ENCODE peak calls at places on chromosomes 7 and 10, in seven cellular contexts. F is brain microvascular endothelial cell, G is MM.1S, Y is NB4, B is A549, V is GM12878, T is IMR-90. M is an unnamed sample.

GRCh38 chr10:58851606-58852005 is 324.8 kb upstream of the PHYHIPL start:
- DNase-seq in F (peak; percentile 19), G (no peak), Y (no peak), B (no peak), V (no peak), T (peak; percentile 19), M (no peak)

GRCh38 chr7:15839415-15840100 is 153.1 kb upstream of the MEOX2 start:
- DNase-seq in F (peak; percentile 16), G (no peak), Y (peak; percentile 78), B (no peak), V (no peak), T (no peak), M (no peak)

GRCh38 chr7:47346378-47346914 is 235.5 kb downstream of the TNS3 start:
- DNase-seq in F (no peak), G (no peak), Y (no peak), B (no peak), V (no peak), T (no peak), M (no peak)

GRCh38 chr7:155752756-155753445 is 59.4 kb downstream of the SHH start:
- DNase-seq in F (no peak), G (peak; percentile 42), Y (no peak), B (no peak), V (peak; percentile 61), T (no peak), M (peak; percentile 83)

GRCh38 chr10:124648738-124649137 is 95.4 kb downstream of the FAM53B start:
- DNase-seq in F (peak; percentile 85), G (peak; percentile 91), Y (peak; percentile 96), B (no peak), V (peak; percentile 33), T (peak; percentile 95), M (peak; percentile 77)

GRCh38 chr7:83755526-83755925 is 106.6 kb upstream of the SEMA3E start:
- DNase-seq in F (no peak), G (no peak), Y (no peak), B (no peak), V (no peak), T (no peak), M (no peak)

GRCh38 chr7:37684927-37685326 is 1.4 kb downstream of the GPR141 start:
- DNase-seq in F (no peak), G (no peak), Y (peak; percentile 43), B (no peak), V (no peak), T (no peak), M (no peak)

GRCh38 chr7:77894574-77895091 is 96.1 kb downstream of the PHTF2 start:
- DNase-seq in F (no peak), G (no peak), Y (peak; percentile 32), B (no peak), V (no peak), T (no peak), M (no peak)

GRCh38 chr10:132628966-132629900 is 91.6 kb downstream of the INPP5A start:
- DNase-seq in F (no peak), G (no peak), Y (no peak), B (no peak), V (no peak), T (no peak), M (no peak)

GRCh38 chr7:28296571-28297483 is 115.5 kb upstream of the CREB5 start:
- DNase-seq in F (no peak), G (peak; percentile 55), Y (peak; percentile 70), B (peak; percentile 66), V (no peak), T (peak; percentile 56), M (peak; percentile 57)

GRCh38 chr7:13979671-13980438 is 9.6 kb downstream of the ETV1 start:
- DNase-seq in F (peak; percentile 32), G (no peak), Y (no peak), B (no peak), V (no peak), T (peak; percentile 85), M (no peak)

GRCh38 chr10:90847436-90847835 is 10.4 kb downstream of the HTR7 start:
- DNase-seq in F (peak; percentile 61), G (no peak), Y (peak; percentile 45), B (no peak), V (no peak), T (peak; percentile 37), M (no peak)

GRCh38 chr10:121104476-121105111 is 253.4 kb downstream of the WDR11 start:
- DNase-seq in F (no peak), G (no peak), Y (no peak), B (no peak), V (no peak), T (no peak), M (no peak)

GRCh38 chr10:1544929-1545328 is 192.4 kb downstream of the ADARB2 start:
- DNase-seq in F (no peak), G (no peak), Y (no peak), B (no peak), V (no peak), T (no peak), M (no peak)

GRCh38 chr7:157544980-157545680 is 208.3 kb downstream of the DNAJB6 start:
- DNase-seq in F (no peak), G (no peak), Y (no peak), B (no peak), V (no peak), T (no peak), M (no peak)

DNA sequence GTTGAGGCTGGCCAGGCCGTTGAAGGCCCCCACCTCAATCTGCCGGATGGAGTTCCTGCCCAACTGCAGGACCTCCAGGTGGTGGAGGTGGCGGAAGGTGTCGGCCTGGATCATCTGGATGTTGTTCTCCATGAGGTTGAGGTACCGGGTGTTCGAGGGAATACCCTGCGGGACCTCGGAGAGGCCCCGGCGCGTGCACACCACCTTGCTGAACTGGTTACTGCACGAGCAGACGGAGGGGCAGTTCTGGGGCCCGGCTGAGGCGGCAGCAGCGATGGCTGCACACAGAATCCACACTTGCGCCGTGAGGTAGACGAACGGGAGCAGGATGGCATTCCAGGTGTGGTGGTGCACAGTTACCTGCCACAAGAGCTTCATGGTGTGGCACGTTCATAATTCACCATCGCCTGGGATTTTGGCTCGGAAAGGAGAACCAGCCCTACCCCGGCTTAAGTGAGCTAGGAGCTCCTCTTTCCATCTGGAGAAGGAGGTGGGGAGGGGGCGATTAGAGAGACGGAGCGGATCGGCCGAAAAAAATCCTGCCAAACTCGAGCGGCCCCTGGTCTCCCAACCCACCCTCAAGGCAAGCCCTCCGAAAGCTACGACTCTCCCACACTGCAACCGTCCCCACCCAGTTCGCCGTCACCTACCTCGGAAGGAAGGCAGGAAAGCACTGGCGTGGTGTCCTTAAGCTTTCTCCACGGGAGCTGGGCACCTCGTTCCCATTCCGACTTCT is 806 bp downstream of the LRRC4 start:
- DNase-seq in F (no peak), G (no peak), Y (no peak), B (no peak), V (no peak), T (no peak), M (no peak)
- H3K4me3 ChIP-seq in F (peak overlapping the region; percentile 12), G (no peak overlapping the region), Y (no peak overlapping the region), B (no peak overlapping the region), V (no peak overlapping the region), T (no peak overlapping the region), M (no peak overlapping the region)

GRCh38 chr10:14554843-14555205 is 219.9 kb downstream of the FAM107B start:
- DNase-seq in F (peak; percentile 29), G (no peak), Y (no peak), B (no peak), V (no peak), T (peak; percentile 52), M (peak; percentile 47)

GRCh38 chr10:14557573-14557972 is 217.1 kb downstream of the FAM107B start:
- DNase-seq in F (no peak), G (no peak), Y (no peak), B (no peak), V (no peak), T (no peak), M (no peak)

GRCh38 chr10:14558025-14558424 is 216.7 kb downstream of the FAM107B start:
- DNase-seq in F (no peak), G (no peak), Y (no peak), B (no peak), V (no peak), T (no peak), M (no peak)

GRCh38 chr10:14555806-14556205 is 218.9 kb downstream of the FAM107B start:
- DNase-seq in F (no peak), G (peak; percentile 54), Y (no peak), B (no peak), V (no peak), T (no peak), M (peak; percentile 38)

DNA sequence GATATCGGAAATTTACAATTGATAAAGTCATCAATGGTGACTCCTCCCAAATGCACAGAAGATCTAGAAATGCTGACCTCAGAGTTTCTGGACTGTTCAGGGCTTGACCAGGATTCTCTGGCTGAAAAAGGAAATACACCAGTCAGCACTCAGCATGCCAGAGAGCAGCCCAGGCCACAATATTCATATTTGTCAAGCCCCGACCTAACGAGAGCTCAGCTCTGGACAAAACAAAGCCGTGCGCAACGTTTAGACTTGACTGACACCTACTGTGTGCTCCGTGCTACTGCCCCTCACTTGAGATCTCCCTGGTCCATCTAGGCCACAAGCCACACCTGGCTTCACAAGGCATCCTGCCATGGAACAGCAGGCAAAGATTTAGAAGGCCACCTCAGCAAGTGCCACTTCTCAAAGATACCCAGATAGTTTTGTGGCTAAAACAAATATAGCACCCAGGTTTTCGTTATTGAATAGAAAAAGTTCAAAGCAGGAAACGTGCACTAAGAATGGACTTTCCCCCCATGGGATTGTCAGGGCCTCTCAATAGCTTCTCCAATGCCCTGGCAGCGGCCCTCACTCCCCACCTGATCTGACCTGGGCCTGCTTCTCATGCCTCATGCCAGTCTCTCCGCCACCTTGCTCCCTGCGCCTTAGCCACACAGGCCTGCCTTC is 218.3 kb downstream of the FAM107B start:
- DNase-seq in F (peak; percentile 60), G (peak; percentile 97), Y (peak; percentile 51), B (peak; percentile 48), V (peak; percentile 39), T (peak; percentile 23), M (peak; percentile 90)
- TF ChIP-seq CTCF in F (peak; percentile 56), G (peak; percentile 85), Y (peak; percentile 15), B (no peak), V (peak; percentile 46), T (peak; percentile 10), M (peak; percentile 56)

DNA sequence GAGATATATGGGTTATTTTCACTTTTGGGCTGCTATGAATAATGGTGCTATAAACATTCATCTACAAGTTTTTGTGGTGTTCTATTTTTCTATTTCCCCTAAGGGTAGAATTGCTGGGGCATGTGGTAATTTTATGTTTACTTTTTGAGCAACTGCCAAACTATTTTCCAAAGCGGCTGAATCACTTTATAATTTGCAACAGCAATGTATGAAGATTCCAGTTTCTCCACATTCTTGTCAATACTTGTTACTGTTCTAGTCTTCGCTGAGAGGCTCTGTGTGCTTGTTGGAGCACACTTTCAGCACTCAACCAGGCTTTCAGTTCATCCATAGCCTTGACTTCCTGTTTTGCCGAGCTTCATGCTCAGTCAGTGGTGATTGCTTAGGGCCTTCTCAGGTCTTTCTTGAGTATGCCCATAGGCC is 39.0 kb downstream of the ADK start:
- DNase-seq in F (peak; percentile 80), G (peak; percentile 58), Y (peak; percentile 88), B (peak; percentile 61), V (peak; percentile 49), T (peak; percentile 93), M (peak; percentile 76)
- H3K4me3 ChIP-seq in F (peak overlapping the region; percentile 24), G (peak overlapping the region; percentile 17), Y (peak overlapping the region; percentile 50), B (peak overlapping the region; percentile 2), V (peak overlapping the region; percentile 64), T (peak overlapping the region; percentile 28), M (peak overlapping the region; percentile 37)

DNA sequence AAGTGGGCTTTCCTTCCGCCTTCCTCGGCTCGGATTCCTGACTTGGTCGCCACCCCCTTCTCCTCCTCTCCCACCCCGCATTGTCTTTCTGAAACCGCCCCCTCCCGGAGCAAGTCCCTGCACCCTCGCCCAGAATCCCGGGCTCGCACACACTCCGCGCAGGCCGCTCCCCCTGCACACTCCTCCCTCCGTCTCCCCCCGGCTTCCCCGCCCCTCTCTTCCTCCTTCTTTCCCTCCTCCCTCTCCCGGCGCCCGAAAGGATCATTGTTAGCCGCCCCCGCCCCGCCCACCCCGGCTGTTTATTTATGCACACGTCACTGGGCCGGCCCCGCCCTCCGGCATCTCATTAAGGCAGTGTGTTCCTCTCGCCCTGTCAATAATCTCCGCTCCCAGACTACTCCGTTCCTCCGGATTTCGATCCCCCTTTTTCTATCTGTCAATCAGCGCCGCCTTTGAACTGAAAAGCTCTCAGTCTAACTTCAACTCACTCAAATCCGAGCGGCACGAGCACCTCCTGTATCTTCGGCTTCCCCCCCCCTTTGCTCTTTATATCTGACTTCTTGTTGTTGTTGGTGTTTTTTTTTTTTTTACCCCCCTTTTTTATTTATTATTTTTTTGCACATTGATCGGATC is at the start of gene TCF7L2:
- DNase-seq in F (peak; percentile 97), G (peak; percentile 47), Y (peak; percentile 94), B (peak; percentile 98), V (no peak), T (peak; percentile 95), M (peak; percentile 64)
- TF ChIP-seq CTCF in F (no peak), G (no peak), Y (no peak), B (no peak), V (no peak), T (peak; percentile 2), M (no peak)